ENCODE peak calls at places on chromosome 15, in four cellular contexts. I is trophoblast cell, R is mammary epithelial cell, U is fibroblast of lung. Q is an unnamed sample.

GRCh38 chr15:47756872-47757271 is 39.6 kb downstream of the SEMA6D start:
- DNase-seq in I (peak; percentile 76), U (peak; percentile 89), R (peak; percentile 76), Q (peak; percentile 49)

GRCh38 chr15:66943456-66944095 is 121.8 kb upstream of the SMAD3 start:
- DNase-seq in I (peak; percentile 53), U (no peak), R (no peak), Q (no peak)

GRCh38 chr15:48644498-48644826 is 1.0 kb downstream of the FBN1 start:
- DNase-seq in R (no peak), I (no peak), U (peak; percentile 47), Q (no peak)

GRCh38 chr15:45618813-45619212 is 16.0 kb upstream of the SQOR start:
- DNase-seq in I (no peak), U (no peak), R (no peak), Q (no peak)

GRCh38 chr15:62770752-62771151 is 271.8 kb upstream of the TPM1 start:
- DNase-seq in R (peak; percentile 87), U (peak; percentile 97), I (no peak), Q (no peak)

GRCh38 chr15:70420421-70421196 is 322.9 kb upstream of the TLE3 start:
- DNase-seq in R (no peak), I (no peak), U (no peak), Q (no peak)

GRCh38 chr15:35925634-35926380 is 379.8 kb upstream of the DPH6 start:
- DNase-seq in U (peak; percentile 52), I (peak; percentile 32), R (peak; percentile 80), Q (no peak)

GRCh38 chr15:31468911-31469800 is 142.5 kb downstream of the KLF13 start:
- DNase-seq in U (no peak), R (no peak), I (no peak), Q (no peak)

GRCh38 chr15:98900382-98900781 is 107.2 kb downstream of the PGPEP1L start:
- DNase-seq in I (peak; percentile 21), R (no peak), U (peak; percentile 86), Q (no peak)

GRCh38 chr15:63764124-63764827 is 69.5 kb downstream of the HERC1 start:
- DNase-seq in I (no peak), R (no peak), U (no peak), Q (peak; percentile 16)

GRCh38 chr15:44015555-44015954 is 179.5 kb downstream of the FRMD5 start:
- DNase-seq in R (no peak), I (no peak), U (peak; percentile 47), Q (no peak)

GRCh38 chr15:68315495-68316007 is 38.0 kb downstream of the FEM1B start:
- DNase-seq in U (peak; percentile 29), R (no peak), I (no peak), Q (no peak)

GRCh38 chr15:68821190-68821897 is 649 bp upstream of the ANP32A start:
- DNase-seq in U (no peak), I (no peak), R (no peak), Q (no peak)

GRCh38 chr15:88810449-88810848 is 7.2 kb downstream of the ACAN start:
- DNase-seq in I (peak; percentile 72), U (peak; percentile 40), R (peak; percentile 44), Q (no peak)

GRCh38 chr15:65087411-65087810 is 10.9 kb downstream of the KBTBD13 start:
- DNase-seq in R (no peak), U (no peak), I (no peak), Q (no peak)

GRCh38 chr15:71374607-71375352 is 259.5 kb downstream of the THSD4 start:
- DNase-seq in U (peak; percentile 87), I (no peak), R (no peak), Q (no peak)

GRCh38 chr15:68415061-68415460 is 16.9 kb downstream of the ITGA11 start:
- DNase-seq in R (no peak), I (no peak), U (no peak), Q (no peak)

GRCh38 chr15:66172339-66172980 is 81.1 kb downstream of the MEGF11 start:
- DNase-seq in U (no peak), R (no peak), I (no peak), Q (no peak)

GRCh38 chr15:78691873-78692421 is 50.9 kb upstream of the CHRNB4 start:
- DNase-seq in U (no peak), R (peak; percentile 39), I (no peak), Q (no peak)

GRCh38 chr15:66241301-66241700 is 12.2 kb downstream of the MEGF11 start:
- DNase-seq in U (no peak), R (no peak), I (no peak), Q (no peak)

GRCh38 chr15:87871130-87871737 is 385.3 kb downstream of the NTRK3 start:
- DNase-seq in I (no peak), U (peak; percentile 85), R (no peak), Q (no peak)

GRCh38 chr15:80861776-80862175 is 82.6 kb downstream of the CEMIP start:
- DNase-seq in I (no peak), R (peak; percentile 10), U (peak; percentile 34), Q (no peak)

GRCh38 chr15:101314726-101315125 is 19.7 kb upstream of the SNRPA1 start:
- DNase-seq in R (no peak), U (no peak), I (no peak), Q (no peak)

GRCh38 chr15:80732148-80732547 is 37.0 kb downstream of the ABHD17C start:
- DNase-seq in I (no peak), R (no peak), U (no peak), Q (no peak)

GRCh38 chr15:77633913-77634265 is 1.2 kb upstream of the LINGO1 start:
- DNase-seq in R (no peak), I (no peak), U (no peak), Q (no peak)

GRCh38 chr15:80093854-80094418 is 34.5 kb downstream of the ZFAND6 start:
- DNase-seq in U (peak; percentile 61), I (no peak), R (peak; percentile 54), Q (no peak)

GRCh38 chr15:31510003-31510402 is 183.4 kb downstream of the KLF13 start:
- DNase-seq in R (no peak), U (no peak), I (no peak), Q (no peak)

GRCh38 chr15:28919201-28919627 is 33.4 kb downstream of the APBA2 start:
- DNase-seq in R (no peak), U (no peak), I (no peak), Q (no peak)

GRCh38 chr15:28919679-28920655 is 34.2 kb downstream of the APBA2 start:
- DNase-seq in U (no peak), I (no peak), R (no peak), Q (no peak)

GRCh38 chr15:28921336-28921735 is 35.6 kb downstream of the APBA2 start:
- DNase-seq in U (no peak), R (no peak), I (no peak), Q (peak; percentile 56)

GRCh38 chr15:28921925-28922711 is 36.3 kb downstream of the APBA2 start:
- DNase-seq in U (no peak), R (no peak), I (no peak), Q (no peak)

GRCh38 chr15:28920781-28921331 is 35.1 kb downstream of the APBA2 start:
- DNase-seq in I (no peak), R (no peak), U (no peak), Q (peak; percentile 20)
- H3K4me3 ChIP-seq in I (no peak overlapping the region), R (no peak overlapping the region), U (no peak overlapping the region), Q (no peak overlapping the region)

GRCh38 chr15:33324609-33325008 is 13.8 kb downstream of the RYR3 start:
- DNase-seq in I (no peak), R (no peak), U (no peak), Q (no peak)

GRCh38 chr15:33329457-33329856 is 18.7 kb downstream of the RYR3 start:
- DNase-seq in R (no peak), I (no peak), U (no peak), Q (no peak)

GRCh38 chr15:33328105-33328504 is 17.3 kb downstream of the RYR3 start:
- DNase-seq in U (no peak), I (no peak), R (no peak), Q (no peak)

GRCh38 chr15:33330931-33331330 is 20.2 kb downstream of the RYR3 start:
- DNase-seq in I (no peak), R (no peak), U (no peak), Q (no peak)

DNA sequence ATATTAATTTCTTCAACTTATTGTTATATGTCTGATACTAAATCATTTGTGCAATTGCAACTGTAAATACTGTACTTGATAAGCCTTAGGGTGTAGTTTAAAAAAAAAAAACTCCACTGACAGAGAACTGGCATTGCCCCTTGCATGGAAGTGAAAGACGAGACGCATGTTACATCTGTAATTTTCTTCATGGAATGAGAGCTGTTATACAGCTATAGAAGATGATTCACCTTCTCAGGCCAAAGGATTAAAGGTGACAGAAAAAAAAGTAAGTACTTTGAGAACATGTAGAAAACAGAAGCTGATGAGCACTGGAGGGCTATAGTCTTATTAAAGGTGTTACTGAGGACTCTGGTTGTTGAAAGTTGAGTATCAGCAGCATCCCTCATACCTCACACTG is 16.1 kb downstream of the RYR3 start:
- DNase-seq in I (no peak), U (no peak), R (no peak), Q (no peak)
- H2AFZ ChIP-seq in I (no peak overlapping the region), U (no peak overlapping the region), R (no peak overlapping the region), Q (no peak overlapping the region)

GRCh38 chr15:26972636-26973035 is 1.7 kb downstream of the GABRG3 start:
- DNase-seq in U (peak; percentile 45), R (no peak), I (no peak), Q (no peak)

GRCh38 chr15:26971303-26972018 is 480 bp downstream of the GABRG3 start:
- DNase-seq in U (peak; percentile 12), I (no peak), R (no peak), Q (no peak)

GRCh38 chr15:26974120-26974780 is 3.3 kb downstream of the GABRG3 start:
- DNase-seq in I (no peak), U (peak; percentile 48), R (no peak), Q (peak; percentile 37)

GRCh38 chr15:26967719-26968269 is 3.2 kb upstream of the GABRG3 start:
- DNase-seq in I (no peak), U (peak; percentile 69), R (no peak), Q (no peak)

GRCh38 chr15:26970712-26971210 is at the start of gene GABRG3:
- DNase-seq in R (no peak), I (no peak), U (peak; percentile 36), Q (no peak)
- H3K4me3 ChIP-seq in R (no peak within 1 kb of the TSS), I (peak within 1 kb of the TSS; percentile 82), U (no peak within 1 kb of the TSS), Q (no peak within 1 kb of the TSS)

DNA sequence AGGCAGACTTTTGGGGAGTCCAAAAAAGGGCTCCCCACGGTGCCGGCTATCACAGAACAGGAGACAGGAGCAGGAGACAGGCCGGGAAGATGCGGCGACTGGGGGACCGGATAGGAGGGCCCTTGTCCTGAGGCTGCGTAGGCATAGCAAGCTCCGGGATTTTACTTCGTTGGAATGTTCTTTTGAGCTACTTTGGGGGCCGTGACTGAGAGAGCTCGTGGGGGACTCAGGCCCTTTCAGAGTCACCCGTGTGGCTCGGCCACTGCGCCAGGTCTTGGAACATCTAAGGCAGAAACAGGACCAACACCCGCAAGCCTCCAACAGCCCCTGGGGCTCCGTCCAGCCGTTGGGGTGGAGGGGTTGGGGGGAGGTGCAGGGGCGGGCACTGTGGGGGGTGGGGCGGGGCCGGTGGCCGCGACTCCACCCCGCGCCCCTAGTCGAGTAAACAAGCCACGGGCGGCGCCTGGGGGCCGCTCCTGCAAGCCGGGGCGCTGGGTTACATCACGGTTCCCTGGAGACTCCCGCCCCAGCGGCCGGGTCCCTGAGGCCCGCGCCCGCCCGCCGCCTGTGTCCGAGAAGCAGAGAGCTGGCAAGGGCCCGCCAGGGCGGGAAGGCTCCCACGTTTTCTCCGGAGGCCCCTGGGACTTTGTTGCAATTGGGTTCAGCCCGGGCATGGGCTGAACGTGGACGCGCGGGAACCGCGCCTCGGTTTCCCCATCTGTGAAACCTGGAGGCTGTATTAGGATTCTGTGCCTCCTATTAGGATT is 23.3 kb upstream of the C15orf39 start:
- DNase-seq in U (peak; percentile 6), I (no peak), R (no peak), Q (peak; percentile 33)
- H2AFZ ChIP-seq in U (peak overlapping the region; percentile 31), I (no peak overlapping the region), R (no peak overlapping the region), Q (peak overlapping the region; percentile 92)

GRCh38 chr15:90873998-90874605 is 5.7 kb downstream of the FURIN start:
- DNase-seq in R (no peak), I (no peak), U (peak; percentile 30), Q (no peak)
- H3K4me3 ChIP-seq in R (no peak overlapping the region), I (no peak overlapping the region), U (no peak overlapping the region), Q (no peak overlapping the region)